ENCODE peak calls at places on chromosomes 6 and 20, in four cellular contexts. D, T, Z and F are unnamed samples.

GRCh38 chr20:23061713-23062561 is 12.5 kb upstream of the THBD start:
- DNase-seq in D (peak), T (peak), Z (peak), F (peak)

GRCh38 chr6:146847426-146847825 is 248.7 kb downstream of the ADGB start:
- DNase-seq in D (no peak), T (no peak), Z (peak), F (no peak)

GRCh38 chr20:16003310-16003709 is 569.9 kb downstream of the KIF16B start:
- DNase-seq in D (no peak), T (no peak), Z (no peak), F (no peak)

GRCh38 chr6:53999088-53999755 is 112.0 kb upstream of the MLIP start:
- DNase-seq in D (no peak), T (no peak), Z (no peak), F (no peak)

GRCh38 chr20:8414611-8415274 is 282.7 kb downstream of the PLCB1 start:
- DNase-seq in D (no peak), T (no peak), Z (peak), F (no peak)

GRCh38 chr6:105713474-105714118 is 310.7 kb upstream of the PREP start:
- DNase-seq in D (peak), T (no peak), Z (no peak), F (no peak)

GRCh38 chr20:9214676-9215075 is 145.8 kb downstream of the PLCB4 start:
- DNase-seq in D (no peak), T (no peak), Z (peak), F (no peak)

GRCh38 chr6:31663961-31664789 is 622 bp downstream of the GPANK1 start:
- DNase-seq in D (no peak), T (peak), Z (peak), F (peak)

GRCh38 chr6:95693108-95693507 is 115.8 kb downstream of the MANEA start:
- DNase-seq in D (peak), T (no peak), Z (no peak), F (no peak)

GRCh38 chr20:19633985-19634384 is 124.1 kb upstream of the RIN2 start:
- DNase-seq in D (no peak), T (no peak), Z (no peak), F (no peak)

GRCh38 chr6:99592900-99593299 is 13.7 kb upstream of the PRDM13 start:
- DNase-seq in D (no peak), T (no peak), Z (peak), F (no peak)

GRCh38 chr6:22141271-22141745 is 155.5 kb downstream of the PRL start:
- DNase-seq in D (no peak), T (no peak), Z (peak), F (no peak)

GRCh38 chr6:56488281-56488680 is 154.4 kb downstream of the DST start:
- DNase-seq in D (no peak), T (no peak), Z (no peak), F (no peak)

GRCh38 chr6:144314003-144314485 is 28.9 kb downstream of the UTRN start:
- DNase-seq in D (no peak), T (peak), Z (peak), F (peak)

GRCh38 chr6:24666097-24666615 is 543 bp downstream of the TDP2 start:
- DNase-seq in D (no peak), T (no peak), Z (peak), F (peak)

GRCh38 chr20:48040491-48040890 is 255.2 kb upstream of the SULF2 start:
- DNase-seq in D (no peak), T (no peak), Z (no peak), F (no peak)

GRCh38 chr6:134640229-134640628 is 309.7 kb downstream of the ALDH8A1 start:
- DNase-seq in D (no peak), T (no peak), Z (no peak), F (no peak)

GRCh38 chr20:6665621-6666345 is 101.7 kb upstream of the BMP2 start:
- DNase-seq in D (no peak), T (no peak), Z (no peak), F (no peak)

GRCh38 chr6:137297887-137298286 is 78.7 kb upstream of the IFNGR1 start:
- DNase-seq in D (peak), T (peak), Z (peak), F (no peak)

GRCh38 chr6:40914005-40914404 is 125.0 kb downstream of the UNC5CL start:
- DNase-seq in D (no peak), T (no peak), Z (no peak), F (no peak)

GRCh38 chr6:40910260-40910893 is 128.6 kb downstream of the UNC5CL start:
- DNase-seq in D (no peak), T (no peak), Z (no peak), F (no peak)

GRCh38 chr6:40915165-40915564 is 123.9 kb downstream of the UNC5CL start:
- DNase-seq in D (no peak), T (no peak), Z (no peak), F (no peak)

GRCh38 chr6:40909811-40910210 is 129.2 kb downstream of the UNC5CL start:
- DNase-seq in D (no peak), T (no peak), Z (no peak), F (no peak)

DNA sequence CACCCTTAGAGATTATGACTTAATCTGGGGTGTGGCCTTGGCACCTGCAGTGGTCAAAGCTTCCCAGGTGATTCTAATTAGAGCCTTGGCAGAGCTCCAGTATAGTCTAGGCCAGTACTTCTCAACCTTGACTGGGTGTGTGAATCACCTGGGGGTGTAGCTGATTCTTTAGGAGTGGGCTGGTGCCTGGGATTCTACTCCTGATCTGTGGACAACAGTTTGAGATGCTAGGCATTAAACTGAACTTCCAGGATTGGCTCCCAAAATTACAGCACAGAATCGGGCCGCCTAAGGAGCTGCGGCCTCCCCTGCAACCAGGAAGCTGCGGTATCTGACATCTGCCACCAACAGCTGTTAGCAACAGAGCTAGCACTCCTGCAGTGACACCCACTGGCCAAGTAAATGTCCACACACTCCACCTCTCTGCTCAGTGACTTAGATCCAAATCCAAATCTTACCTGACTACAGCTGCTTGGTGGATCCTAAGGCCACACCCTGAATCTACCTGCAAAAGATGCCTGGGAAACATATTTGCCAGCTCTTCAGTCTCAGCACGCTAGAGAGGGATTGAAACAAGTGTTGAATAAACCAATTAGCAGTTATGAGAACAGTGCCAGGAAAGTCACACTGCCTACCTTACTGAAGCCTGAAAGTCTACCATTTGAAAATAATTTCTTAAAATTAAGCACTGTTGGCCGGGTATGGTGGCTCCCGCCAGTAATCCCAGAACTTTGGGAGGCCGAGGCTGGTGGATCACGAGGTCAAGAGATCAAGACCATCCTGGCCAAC is 126.7 kb downstream of the UNC5CL start:
- DNase-seq in D (peak), T (no peak), Z (peak), F (peak)
- TF ChIP-seq CTCF in D (peak), T (peak), Z (peak), F (peak)

DNA sequence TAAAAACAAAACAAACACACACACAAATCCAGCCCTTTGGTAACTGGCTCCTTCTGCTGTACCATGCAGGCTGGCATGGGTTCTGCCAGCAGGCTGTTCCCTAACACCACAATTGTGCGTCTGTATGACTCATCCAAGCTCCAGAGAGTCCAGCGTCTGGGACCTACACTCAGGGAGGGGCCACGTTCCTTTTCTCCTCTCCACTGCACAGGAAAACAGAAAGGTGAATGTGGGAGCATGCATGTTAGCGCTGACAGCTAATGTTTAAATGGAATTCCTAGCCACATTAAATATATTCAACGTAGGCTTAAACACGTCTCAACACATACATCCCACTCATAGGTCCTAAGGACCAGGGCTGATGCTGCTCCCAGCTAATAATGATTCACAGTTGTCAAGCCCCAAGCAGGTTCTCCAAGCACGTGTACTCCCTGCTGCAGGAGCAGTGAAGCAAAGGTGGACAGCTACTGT is 20.7 kb downstream of the MAP1LC3A start:
- DNase-seq in D (no peak), T (peak), Z (peak), F (peak)
- TF ChIP-seq CTCF in D (no peak), T (peak), Z (peak), F (peak)

DNA sequence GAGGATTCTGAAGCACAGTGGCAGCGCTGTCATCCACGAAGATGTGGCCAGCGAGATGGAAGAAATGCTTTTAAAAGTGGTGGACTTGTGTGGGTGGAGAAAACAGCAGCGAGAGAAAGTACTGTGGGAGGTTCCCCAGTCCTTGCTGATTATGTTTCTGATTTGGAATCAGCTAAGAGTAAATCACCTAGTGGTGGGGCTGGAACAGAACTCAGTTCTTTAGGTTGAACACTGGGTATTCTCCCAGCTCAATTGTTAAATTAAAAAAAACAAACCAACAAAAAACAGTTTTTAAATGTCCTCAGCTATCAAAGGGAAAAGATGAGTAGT is 515 bp upstream of the ZNF322 start:
- DNase-seq in D (peak), T (no peak), Z (peak), F (no peak)
- TF ChIP-seq CTCF in D (peak), T (peak), Z (peak), F (peak)

DNA sequence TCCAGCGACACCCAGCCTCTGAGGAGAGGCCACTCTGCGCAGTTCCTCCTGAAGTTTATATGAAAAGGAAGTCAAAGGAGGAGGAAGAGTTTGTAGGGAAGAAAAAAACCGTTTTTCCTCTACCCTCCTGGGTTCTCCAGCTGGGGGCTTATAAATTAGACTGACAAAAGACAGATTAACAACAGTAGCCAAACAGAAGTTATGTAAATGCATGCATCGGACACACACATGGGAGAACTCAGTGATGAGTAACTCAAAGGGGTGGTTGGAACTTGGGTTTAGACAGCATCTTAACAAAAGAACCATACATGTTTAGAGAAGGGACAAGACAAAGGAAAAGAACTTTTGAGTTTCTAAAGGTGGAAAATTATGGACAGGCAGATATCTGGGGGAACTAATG is 71.2 kb downstream of the CD24 start:
- DNase-seq in D (peak), T (no peak), Z (no peak), F (no peak)
- TF ChIP-seq CTCF in D (no peak), T (no peak), Z (no peak), F (no peak)

GRCh38 chr20:12022121-12022520 is 104.4 kb downstream of the BTBD3 start:
- DNase-seq in D (no peak), T (no peak), Z (no peak), F (no peak)

GRCh38 chr20:12023169-12023795 is 105.6 kb downstream of the BTBD3 start:
- DNase-seq in D (no peak), T (no peak), Z (no peak), F (no peak)

DNA sequence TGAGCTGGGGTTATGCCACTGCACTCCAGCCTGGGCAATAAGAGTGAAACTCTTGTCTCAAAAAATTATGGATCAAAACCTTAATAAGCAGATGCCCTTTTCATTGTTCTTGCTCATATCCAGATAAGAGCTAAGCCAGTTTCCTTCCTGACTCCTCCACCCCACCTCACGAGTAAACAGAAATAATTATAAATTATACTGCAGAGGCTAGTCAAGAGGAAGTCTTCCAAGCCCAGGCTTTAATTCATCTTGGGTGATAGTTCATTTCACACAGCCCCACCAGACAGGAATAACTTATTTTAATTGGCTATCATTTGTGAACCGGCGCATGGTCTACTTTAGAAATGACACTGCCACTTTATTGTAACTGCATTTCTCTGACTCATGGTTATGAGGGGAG is 102.0 kb downstream of the BTBD3 start:
- DNase-seq in D (no peak), T (no peak), Z (no peak), F (no peak)
- TF ChIP-seq CTCF in D (no peak), T (no peak), Z (no peak), F (no peak)

GRCh38 chr20:32943490-32944052 is 60.7 kb downstream of the SUN5 start:
- DNase-seq in D (peak), T (no peak), Z (no peak), F (no peak)

GRCh38 chr20:32946629-32947028 is 57.6 kb downstream of the SUN5 start:
- DNase-seq in D (no peak), T (no peak), Z (no peak), F (no peak)

GRCh38 chr20:32941155-32941885 is 62.9 kb downstream of the SUN5 start:
- DNase-seq in D (no peak), T (no peak), Z (no peak), F (no peak)

DNA sequence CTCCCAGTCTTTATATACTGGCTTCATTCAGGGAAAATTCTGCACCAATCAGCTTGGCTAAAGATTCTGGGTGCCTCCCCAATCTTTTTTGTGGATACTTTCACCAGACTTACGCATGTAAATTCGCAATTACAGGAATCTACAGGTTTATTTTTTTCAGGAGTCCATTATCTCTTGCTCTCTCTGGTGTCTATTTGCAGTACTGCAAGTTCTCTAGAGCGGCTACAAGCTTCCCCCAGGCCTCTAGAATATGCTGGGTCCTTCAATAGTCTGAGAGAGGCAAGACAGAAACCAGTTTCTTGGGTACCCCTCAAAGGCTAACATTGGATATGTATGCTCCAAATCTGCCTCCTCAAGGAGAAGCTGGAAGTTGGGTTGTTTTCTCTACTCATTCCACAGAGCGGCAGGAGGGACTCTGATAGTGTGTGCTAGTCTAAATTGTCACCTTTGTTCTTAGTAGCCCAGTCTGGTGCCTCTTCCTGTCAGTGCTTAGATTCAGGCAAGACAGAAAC is 58.5 kb downstream of the SUN5 start:
- DNase-seq in D (peak), T (no peak), Z (peak), F (no peak)
- TF ChIP-seq CTCF in D (peak), T (no peak), Z (peak), F (peak)

GRCh38 chr6:130788954-130789353 is 38.3 kb upstream of the SMLR1 start:
- DNase-seq in D (peak), T (no peak), Z (no peak), F (no peak)
- TF ChIP-seq CTCF in D (peak), T (no peak), Z (no peak), F (no peak)

GRCh38 chr6:94464018-94464510 is 1044.7 kb upstream of the EPHA7 start:
- DNase-seq in D (peak), T (no peak), Z (no peak), F (no peak)
- TF ChIP-seq CTCF in D (no peak), T (no peak), Z (no peak), F (no peak)